ENCODE peak calls at places on chromosomes 1 and 21, in four cellular contexts. One of them, this sample, is unnamed.

GRCh38 chr1:84247425-84248220 is 53.9 kb upstream of the SAMD13 start:
- DNase-seq in esophagus squamous epithelium: no peak
- DNase-seq in right lobe of liver: no peak
- DNase-seq in brain microvascular endothelial cell: peak
- DNase-seq in this sample: no peak

GRCh38 chr1:25065246-25066238 is 135.5 kb upstream of the RUNX3 start:
- DNase-seq in esophagus squamous epithelium: no peak
- DNase-seq in right lobe of liver: no peak
- DNase-seq in brain microvascular endothelial cell: no peak
- DNase-seq in this sample: no peak

GRCh38 chr1:17866451-17867029 is 111.4 kb downstream of the ACTL8 start:
- DNase-seq in esophagus squamous epithelium: no peak
- DNase-seq in right lobe of liver: peak
- DNase-seq in brain microvascular endothelial cell: peak
- DNase-seq in this sample: peak

GRCh38 chr1:243475966-243476365 is 220.1 kb downstream of the SDCCAG8 start:
- DNase-seq in esophagus squamous epithelium: no peak
- DNase-seq in right lobe of liver: no peak
- DNase-seq in brain microvascular endothelial cell: peak
- DNase-seq in this sample: no peak

GRCh38 chr1:202952818-202953217 is 5.3 kb downstream of the ADIPOR1 start:
- DNase-seq in esophagus squamous epithelium: no peak
- DNase-seq in right lobe of liver: peak
- DNase-seq in brain microvascular endothelial cell: peak
- DNase-seq in this sample: no peak

GRCh38 chr1:54117815-54118563 is 34.8 kb downstream of the CDCP2 start:
- DNase-seq in esophagus squamous epithelium: no peak
- DNase-seq in right lobe of liver: no peak
- DNase-seq in brain microvascular endothelial cell: no peak
- DNase-seq in this sample: no peak

GRCh38 chr1:45314266-45314665 is 12.4 kb upstream of the HPDL start:
- DNase-seq in esophagus squamous epithelium: no peak
- DNase-seq in right lobe of liver: no peak
- DNase-seq in brain microvascular endothelial cell: no peak
- DNase-seq in this sample: no peak

GRCh38 chr1:209769956-209770355 is 14.1 kb downstream of the TRAF3IP3 start:
- DNase-seq in esophagus squamous epithelium: no peak
- DNase-seq in right lobe of liver: no peak
- DNase-seq in brain microvascular endothelial cell: peak
- DNase-seq in this sample: no peak

GRCh38 chr21:37870229-37870628 is 46.0 kb downstream of the KCNJ6 start:
- DNase-seq in esophagus squamous epithelium: no peak
- DNase-seq in right lobe of liver: no peak
- DNase-seq in brain microvascular endothelial cell: no peak
- DNase-seq in this sample: no peak

GRCh38 chr1:182441719-182442118 is 8.2 kb upstream of the RGSL1 start:
- DNase-seq in esophagus squamous epithelium: no peak
- DNase-seq in right lobe of liver: no peak
- DNase-seq in brain microvascular endothelial cell: no peak
- DNase-seq in this sample: no peak

GRCh38 chr1:234114648-234115307 is 210.3 kb downstream of the SLC35F3 start:
- DNase-seq in esophagus squamous epithelium: no peak
- DNase-seq in right lobe of liver: no peak
- DNase-seq in brain microvascular endothelial cell: peak
- DNase-seq in this sample: no peak

GRCh38 chr1:7576946-7577657 is 194.0 kb upstream of the VAMP3 start:
- DNase-seq in esophagus squamous epithelium: no peak
- DNase-seq in right lobe of liver: no peak
- DNase-seq in brain microvascular endothelial cell: peak
- DNase-seq in this sample: no peak

GRCh38 chr1:64955093-64956066 is 11.0 kb downstream of the JAK1 start:
- DNase-seq in esophagus squamous epithelium: no peak
- DNase-seq in right lobe of liver: no peak
- DNase-seq in brain microvascular endothelial cell: no peak
- DNase-seq in this sample: no peak

GRCh38 chr21:14869984-14870840 is 194.6 kb downstream of the NRIP1 start:
- DNase-seq in esophagus squamous epithelium: no peak
- DNase-seq in right lobe of liver: no peak
- DNase-seq in brain microvascular endothelial cell: no peak
- DNase-seq in this sample: no peak

GRCh38 chr1:7228252-7228961 is 443.2 kb downstream of the CAMTA1 start:
- DNase-seq in esophagus squamous epithelium: no peak
- DNase-seq in right lobe of liver: no peak
- DNase-seq in brain microvascular endothelial cell: no peak
- DNase-seq in this sample: no peak

GRCh38 chr1:179251675-179252074 is 22.2 kb upstream of the ABL2 start:
- DNase-seq in esophagus squamous epithelium: no peak
- DNase-seq in right lobe of liver: no peak
- DNase-seq in brain microvascular endothelial cell: peak
- DNase-seq in this sample: no peak

GRCh38 chr21:36730291-36731281 is 31.7 kb downstream of the SIM2 start:
- DNase-seq in esophagus squamous epithelium: no peak
- DNase-seq in right lobe of liver: no peak
- DNase-seq in brain microvascular endothelial cell: no peak
- DNase-seq in this sample: no peak

GRCh38 chr1:229248821-229249817 is 21.8 kb upstream of the RAB4A start:
- DNase-seq in esophagus squamous epithelium: no peak
- DNase-seq in right lobe of liver: no peak
- DNase-seq in brain microvascular endothelial cell: no peak
- DNase-seq in this sample: no peak

GRCh38 chr1:34115233-34115632 is 49.8 kb downstream of the CSMD2 start:
- DNase-seq in esophagus squamous epithelium: no peak
- DNase-seq in right lobe of liver: no peak
- DNase-seq in brain microvascular endothelial cell: no peak
- DNase-seq in this sample: no peak

GRCh38 chr1:109904105-109904817 is 6.4 kb upstream of the CSF1 start:
- DNase-seq in esophagus squamous epithelium: no peak
- DNase-seq in right lobe of liver: peak
- DNase-seq in brain microvascular endothelial cell: no peak
- DNase-seq in this sample: no peak

GRCh38 chr1:29004813-29005212 is 90.4 kb downstream of the EPB41 start:
- DNase-seq in esophagus squamous epithelium: no peak
- DNase-seq in right lobe of liver: no peak
- DNase-seq in brain microvascular endothelial cell: no peak
- DNase-seq in this sample: no peak

GRCh38 chr1:156937883-156938282 is 17.5 kb downstream of the LRRC71 start:
- DNase-seq in esophagus squamous epithelium: no peak
- DNase-seq in right lobe of liver: no peak
- DNase-seq in brain microvascular endothelial cell: no peak
- DNase-seq in this sample: no peak

GRCh38 chr1:207321790-207322530 is 482 bp downstream of the CD55 start:
- DNase-seq in esophagus squamous epithelium: no peak
- DNase-seq in right lobe of liver: no peak
- DNase-seq in brain microvascular endothelial cell: no peak
- DNase-seq in this sample: no peak

GRCh38 chr1:8536521-8536920 is 218.6 kb downstream of the SLC45A1 start:
- DNase-seq in esophagus squamous epithelium: no peak
- DNase-seq in right lobe of liver: no peak
- DNase-seq in brain microvascular endothelial cell: no peak
- DNase-seq in this sample: no peak

GRCh38 chr1:241229216-241229615 is 127.8 kb downstream of the RGS7 start:
- DNase-seq in esophagus squamous epithelium: no peak
- DNase-seq in right lobe of liver: no peak
- DNase-seq in brain microvascular endothelial cell: no peak
- DNase-seq in this sample: no peak

GRCh38 chr1:93623875-93624274 is 57.8 kb downstream of the BCAR3 start:
- DNase-seq in esophagus squamous epithelium: no peak
- DNase-seq in right lobe of liver: no peak
- DNase-seq in brain microvascular endothelial cell: peak
- DNase-seq in this sample: no peak

GRCh38 chr1:116161877-116162390 is 50.7 kb downstream of the MAB21L3 start:
- DNase-seq in esophagus squamous epithelium: no peak
- DNase-seq in right lobe of liver: no peak
- DNase-seq in brain microvascular endothelial cell: no peak
- DNase-seq in this sample: no peak

GRCh38 chr1:37485902-37486679 is 11.7 kb downstream of the ZC3H12A start:
- DNase-seq in esophagus squamous epithelium: no peak
- DNase-seq in right lobe of liver: no peak
- DNase-seq in brain microvascular endothelial cell: no peak
- DNase-seq in this sample: no peak

GRCh38 chr1:223257856-223258255 is 106.1 kb downstream of the SUSD4 start:
- DNase-seq in esophagus squamous epithelium: no peak
- DNase-seq in right lobe of liver: no peak
- DNase-seq in brain microvascular endothelial cell: no peak
- DNase-seq in this sample: no peak

GRCh38 chr1:161115132-161115711 is 2.6 kb downstream of the PFDN2 start:
- DNase-seq in esophagus squamous epithelium: no peak
- DNase-seq in right lobe of liver: no peak
- DNase-seq in brain microvascular endothelial cell: peak
- DNase-seq in this sample: peak

GRCh38 chr1:182206628-182207239 is 145.2 kb upstream of the ZNF648 start:
- DNase-seq in esophagus squamous epithelium: no peak
- DNase-seq in right lobe of liver: no peak
- DNase-seq in brain microvascular endothelial cell: no peak
- DNase-seq in this sample: no peak

GRCh38 chr1:47991187-47991586 is 6.0 kb downstream of the TRABD2B start:
- DNase-seq in esophagus squamous epithelium: no peak
- DNase-seq in right lobe of liver: no peak
- DNase-seq in brain microvascular endothelial cell: peak
- DNase-seq in this sample: no peak

GRCh38 chr1:221117548-221117951 is 238.3 kb downstream of the HLX start:
- DNase-seq in esophagus squamous epithelium: no peak
- DNase-seq in right lobe of liver: peak
- DNase-seq in brain microvascular endothelial cell: peak
- DNase-seq in this sample: peak

GRCh38 chr1:28259935-28260802 is 851 bp downstream of the SESN2 start:
- DNase-seq in esophagus squamous epithelium: no peak
- DNase-seq in right lobe of liver: peak
- DNase-seq in brain microvascular endothelial cell: peak
- DNase-seq in this sample: no peak

GRCh38 chr1:147809236-147809635 is 48.8 kb upstream of the GJA5 start:
- DNase-seq in esophagus squamous epithelium: no peak
- DNase-seq in right lobe of liver: no peak
- DNase-seq in brain microvascular endothelial cell: no peak
- DNase-seq in this sample: no peak
- H3K4me3 ChIP-seq in esophagus squamous epithelium: no peak
- H3K4me3 ChIP-seq in right lobe of liver: no peak
- H3K4me3 ChIP-seq in brain microvascular endothelial cell: no peak
- H3K4me3 ChIP-seq in this sample: no peak

DNA sequence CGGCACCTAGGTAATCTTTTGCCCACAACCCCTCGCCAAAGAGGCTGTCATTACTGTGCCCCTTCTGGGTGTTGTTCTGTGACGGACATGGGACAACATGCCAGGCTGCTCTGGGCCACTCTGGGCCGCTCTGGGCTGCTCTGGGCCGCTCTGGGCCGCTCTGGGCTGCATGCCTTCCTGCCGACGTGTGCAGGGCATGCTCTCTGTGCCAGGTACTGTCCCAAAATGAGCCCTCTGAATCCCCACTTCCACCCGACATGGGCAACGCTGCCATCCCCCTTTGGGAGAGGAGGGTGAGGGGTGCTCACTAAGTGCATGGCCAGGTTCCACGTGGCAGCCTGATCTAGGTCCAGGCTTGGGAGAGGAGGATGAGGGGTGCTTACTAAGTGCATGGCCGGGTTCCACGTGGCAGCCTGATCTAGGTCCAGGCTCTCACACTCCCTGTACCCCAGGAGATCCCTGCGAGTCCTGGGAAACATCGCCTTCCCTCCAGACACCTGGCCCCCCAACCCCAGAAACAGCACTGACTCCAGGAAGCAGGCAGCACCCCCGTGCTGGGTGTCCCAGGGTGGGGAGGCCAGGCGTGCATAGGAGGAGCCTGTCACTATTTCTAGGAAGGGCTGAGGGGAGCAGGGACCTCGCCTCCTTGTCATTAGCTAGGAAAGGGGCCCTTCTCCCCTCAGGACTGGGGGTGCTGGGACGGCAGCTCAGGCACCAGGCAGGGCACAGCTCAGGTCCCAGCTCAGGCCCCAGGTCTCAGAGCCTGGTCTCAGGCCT is 16.5 kb downstream of the TTC34 start:
- DNase-seq in esophagus squamous epithelium: no peak
- DNase-seq in right lobe of liver: no peak
- DNase-seq in brain microvascular endothelial cell: no peak
- DNase-seq in this sample: no peak
- TF ChIP-seq CTCF in esophagus squamous epithelium: no peak
- TF ChIP-seq CTCF in right lobe of liver: no peak
- TF ChIP-seq CTCF in brain microvascular endothelial cell: no peak
- TF ChIP-seq CTCF in this sample: no peak

DNA sequence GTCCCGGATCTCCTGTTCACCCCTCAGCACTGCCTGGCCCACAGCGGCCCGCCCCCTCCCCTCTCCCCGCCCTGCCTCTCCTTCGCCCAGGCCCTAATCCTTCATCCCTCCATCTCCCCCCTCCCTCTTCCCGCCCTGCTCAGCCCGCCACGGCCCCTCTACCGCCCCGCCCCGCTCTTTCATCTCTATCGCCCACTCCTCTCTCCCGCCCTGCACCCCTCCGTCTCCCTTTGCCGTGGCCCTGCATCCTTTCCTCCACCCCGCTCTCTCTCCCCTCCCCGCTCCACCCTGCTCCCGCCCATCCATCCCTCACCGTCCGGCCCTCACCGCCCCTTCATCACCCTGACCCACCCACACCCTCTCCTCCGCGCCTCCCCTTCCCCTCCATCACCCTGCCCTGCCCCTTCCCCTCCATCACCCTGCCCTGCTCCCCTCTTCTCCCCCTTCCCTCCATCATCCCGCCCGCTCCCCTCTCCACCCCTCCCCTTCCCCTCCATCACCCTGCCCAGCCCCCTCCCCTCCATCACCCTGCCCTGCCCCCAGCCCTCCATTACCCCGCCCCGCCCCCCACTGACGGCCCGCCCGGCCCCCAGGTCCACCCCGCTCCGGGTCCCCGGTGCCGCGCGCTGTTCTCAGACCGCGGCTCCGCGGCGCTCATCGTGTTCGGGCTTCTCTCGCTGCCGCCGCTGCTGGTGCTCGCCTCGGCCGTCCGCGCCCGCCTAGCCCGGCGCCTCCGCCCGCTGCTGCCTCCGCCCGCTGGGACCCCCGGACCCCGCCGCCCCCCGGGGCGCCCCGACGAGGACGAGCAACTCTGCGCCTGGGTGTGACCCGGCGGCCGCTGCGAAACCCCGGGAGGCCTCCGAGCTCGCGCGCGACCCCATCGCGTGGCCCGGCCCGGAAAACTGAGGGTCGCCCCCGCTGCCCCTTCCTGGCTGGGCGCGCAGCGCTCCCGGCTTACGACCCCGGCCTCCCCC is 6.2 kb upstream of the ANKRD65 start:
- DNase-seq in esophagus squamous epithelium: no peak
- DNase-seq in right lobe of liver: no peak
- DNase-seq in brain microvascular endothelial cell: no peak
- DNase-seq in this sample: no peak
- H3K4me3 ChIP-seq in esophagus squamous epithelium: peak
- H3K4me3 ChIP-seq in right lobe of liver: no peak
- H3K4me3 ChIP-seq in brain microvascular endothelial cell: peak
- H3K4me3 ChIP-seq in this sample: no peak

DNA sequence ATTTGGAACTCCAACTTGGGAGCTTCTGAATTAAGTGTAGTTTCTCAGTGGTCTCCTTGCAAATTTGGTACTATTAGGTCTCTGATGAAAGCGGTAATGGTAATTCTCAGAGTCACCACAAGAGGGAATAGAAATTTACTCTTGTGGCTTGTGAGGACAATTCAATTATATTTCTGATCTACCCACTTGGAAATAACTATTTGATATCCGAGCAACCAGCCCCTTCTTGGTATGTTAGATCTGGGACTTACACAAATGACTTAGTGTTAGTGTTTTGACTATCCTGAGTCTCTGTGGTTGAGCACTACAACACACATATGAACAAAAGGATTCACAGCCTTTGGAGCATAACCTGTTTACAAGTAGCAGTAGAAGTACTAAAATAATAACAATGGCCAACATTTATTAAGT is 68.1 kb downstream of the RPS6KA1 start:
- DNase-seq in esophagus squamous epithelium: no peak
- DNase-seq in right lobe of liver: no peak
- DNase-seq in brain microvascular endothelial cell: no peak
- DNase-seq in this sample: no peak
- TF ChIP-seq CTCF in esophagus squamous epithelium: peak
- TF ChIP-seq CTCF in right lobe of liver: peak
- TF ChIP-seq CTCF in brain microvascular endothelial cell: peak
- TF ChIP-seq CTCF in this sample: peak

This sample was measured in epithelial cell of proximal tubule.